ENCODE peak calls at places on chromosomes 13 and 19, in eight cellular contexts. B, C, Z, W, H, S, I and K are unnamed samples.

GRCh38 chr13:94031609-94032008 is 447.9 kb downstream of the DCT start:
- DNase-seq in B (no peak), S (no peak), W (no peak), I (no peak), H (no peak), C (no peak), Z (no peak), K (no peak)

GRCh38 chr13:20714563-20715339 is 11.3 kb downstream of the IL17D start:
- DNase-seq in C (no peak), W (no peak), B (no peak), S (no peak), I (no peak), Z (no peak), H (no peak), K (no peak)

GRCh38 chr13:62293081-62293480 is 877.4 kb upstream of the PCDH20 start:
- DNase-seq in Z (no peak), H (no peak), W (no peak), S (no peak), C (no peak), I (no peak), B (no peak), K (no peak)

GRCh38 chr13:54150851-54151250 is 1122.2 kb downstream of the OLFM4 start:
- DNase-seq in Z (peak), I (no peak), W (no peak), H (no peak), B (no peak), S (no peak), C (no peak), K (no peak)

GRCh38 chr19:676343-677105 is at the start of gene FSTL3:
- DNase-seq in S (no peak), H (no peak), I (no peak), B (no peak), W (no peak), C (no peak), Z (no peak), K (peak)

GRCh38 chr13:40652588-40652940 is 13.9 kb downstream of the FOXO1 start:
- DNase-seq in H (no peak), S (no peak), C (no peak), Z (peak), W (no peak), I (no peak), B (no peak), K (no peak)

GRCh38 chr13:41241626-41242025 is 21.8 kb downstream of the MTRF1 start:
- DNase-seq in I (no peak), C (no peak), H (no peak), B (no peak), Z (no peak), W (no peak), S (no peak), K (no peak)

GRCh38 chr19:48330012-48330681 is 4.8 kb downstream of the EMP3 start:
- DNase-seq in H (peak), C (peak), Z (peak), S (peak), I (peak), B (peak), W (no peak), K (no peak)

GRCh38 chr19:55640577-55641375 is at the start of gene ZNF580:
- DNase-seq in C (peak), I (peak), S (peak), W (no peak), H (no peak), B (peak), Z (peak), K (no peak)

GRCh38 chr19:16659832-16660708 is at the start of gene SMIM7:
- DNase-seq in H (peak), Z (peak), B (peak), I (peak), C (peak), S (peak), W (peak), K (peak)

GRCh38 chr19:16657384-16657783 is 2.6 kb downstream of the SMIM7 start:
- DNase-seq in W (no peak), H (no peak), S (no peak), Z (no peak), B (no peak), C (no peak), I (no peak), K (no peak)

GRCh38 chr19:16660763-16661479 is at the start of gene TMEM38A:
- DNase-seq in H (no peak), C (peak), S (peak), B (peak), Z (peak), I (peak), W (no peak), K (peak)

GRCh38 chr19:16659464-16659831 is 496 bp downstream of the SMIM7 start:
- DNase-seq in B (no peak), H (no peak), Z (no peak), C (peak), I (no peak), W (no peak), S (no peak), K (no peak)

GRCh38 chr19:16661480-16662034 is 618 bp downstream of the TMEM38A start:
- DNase-seq in H (no peak), Z (peak), S (peak), W (no peak), I (peak), B (no peak), C (peak), K (peak)
- TF ChIP-seq POLR2AphosphoS5 in H (peak), Z (no peak), S (no peak), W (peak), I (peak), B (no peak), C (no peak), K (no peak)

DNA sequence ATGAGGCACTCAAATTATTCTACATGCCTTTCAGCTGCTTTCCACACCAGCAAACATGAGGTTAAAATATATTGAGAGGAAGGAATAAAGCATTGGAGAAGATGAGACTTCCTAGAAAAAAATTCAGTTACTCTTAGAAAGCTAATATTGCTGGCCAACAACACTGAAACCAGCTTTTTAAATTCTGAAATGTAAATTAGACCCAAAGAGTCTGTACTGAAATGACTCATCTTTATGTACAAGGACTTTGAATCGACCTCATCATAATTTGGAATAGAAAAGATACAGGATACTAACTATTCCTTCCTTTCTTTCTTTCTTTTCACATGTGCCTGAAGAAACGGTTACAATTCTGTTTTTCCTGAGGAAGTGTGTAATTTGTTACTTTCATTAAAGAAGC is 6.5 kb upstream of the HSPH1 start:
- DNase-seq in S (no peak), I (no peak), B (no peak), C (no peak), W (no peak), H (no peak), Z (no peak), K (no peak)
- TF ChIP-seq POLR2AphosphoS5 in S (no peak), I (no peak), B (no peak), C (no peak), W (no peak), H (no peak), Z (no peak), K (no peak)

GRCh38 chr13:74556002-74556551 is 421.9 kb upstream of the KLF12 start:
- DNase-seq in S (no peak), C (no peak), H (no peak), B (no peak), I (no peak), Z (no peak), W (no peak), K (no peak)

GRCh38 chr13:74554581-74555290 is 420.5 kb upstream of the KLF12 start:
- DNase-seq in C (no peak), S (no peak), W (no peak), Z (no peak), B (no peak), H (no peak), I (no peak), K (no peak)

GRCh38 chr13:74557870-74558269 is 423.7 kb upstream of the KLF12 start:
- DNase-seq in H (no peak), B (no peak), S (no peak), W (no peak), C (no peak), Z (no peak), I (no peak), K (no peak)

GRCh38 chr13:74560325-74560724 is 426.1 kb upstream of the KLF12 start:
- DNase-seq in W (no peak), C (no peak), S (no peak), I (no peak), Z (no peak), H (peak), B (no peak), K (no peak)

GRCh38 chr13:74555291-74556001 is 421.2 kb upstream of the KLF12 start:
- DNase-seq in C (no peak), S (no peak), I (no peak), Z (no peak), H (no peak), W (no peak), B (no peak), K (no peak)
- TF ChIP-seq POLR2AphosphoS5 in C (no peak), S (no peak), I (no peak), Z (no peak), H (no peak), W (no peak), B (no peak), K (no peak)

DNA sequence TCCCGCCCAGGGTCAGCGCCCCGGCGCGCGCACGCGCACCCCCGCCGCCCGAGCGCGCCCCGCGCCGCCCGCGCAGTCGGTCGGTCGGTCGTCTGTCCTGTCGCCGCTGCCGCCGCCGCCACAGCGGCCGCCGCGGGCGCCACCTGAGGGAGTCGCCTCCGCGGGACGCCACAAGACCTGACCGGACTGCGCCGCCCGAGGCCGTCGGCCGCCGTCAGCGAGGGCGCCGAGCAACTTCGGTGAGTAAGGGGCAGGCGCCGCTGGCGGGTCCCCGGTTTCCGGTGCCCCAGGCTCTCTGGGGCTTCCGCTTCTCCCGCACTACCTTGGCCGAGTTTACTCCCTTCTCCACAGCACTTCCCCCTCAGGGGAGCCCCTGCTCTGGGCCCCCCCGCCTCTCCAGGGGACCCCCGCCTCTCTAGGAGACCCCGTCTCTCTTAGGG is 19.6 kb upstream of the GATAD2A start:
- DNase-seq in H (no peak), B (peak), S (no peak), Z (peak), I (no peak), W (no peak), C (no peak), K (peak)
- TF ChIP-seq POLR2AphosphoS5 in H (peak), B (no peak), S (no peak), Z (no peak), I (peak), W (no peak), C (no peak), K (no peak)

GRCh38 chr19:52689804-52690394 is 44.9 kb downstream of the ZNF611 start:
- DNase-seq in H (no peak), S (peak), C (peak), B (peak), Z (peak), I (peak), W (peak), K (peak)

GRCh38 chr19:52692431-52693008 is 42.3 kb downstream of the ZNF611 start:
- DNase-seq in Z (no peak), S (no peak), H (no peak), I (no peak), W (no peak), B (no peak), C (no peak), K (no peak)

GRCh38 chr19:52691215-52691610 is 43.6 kb downstream of the ZNF611 start:
- DNase-seq in I (no peak), C (no peak), H (no peak), W (no peak), Z (peak), S (no peak), B (no peak), K (no peak)

GRCh38 chr19:52691737-52692136 is 43.1 kb downstream of the ZNF611 start:
- DNase-seq in H (peak), W (no peak), Z (no peak), C (no peak), S (no peak), B (no peak), I (no peak), K (no peak)

GRCh38 chr19:52690395-52691214 is 44.2 kb downstream of the ZNF611 start:
- DNase-seq in B (peak), C (peak), I (peak), Z (peak), H (peak), S (peak), W (peak), K (peak)
- TF ChIP-seq POLR2AphosphoS5 in B (peak), C (peak), I (peak), Z (peak), H (peak), S (peak), W (peak), K (no peak)

DNA sequence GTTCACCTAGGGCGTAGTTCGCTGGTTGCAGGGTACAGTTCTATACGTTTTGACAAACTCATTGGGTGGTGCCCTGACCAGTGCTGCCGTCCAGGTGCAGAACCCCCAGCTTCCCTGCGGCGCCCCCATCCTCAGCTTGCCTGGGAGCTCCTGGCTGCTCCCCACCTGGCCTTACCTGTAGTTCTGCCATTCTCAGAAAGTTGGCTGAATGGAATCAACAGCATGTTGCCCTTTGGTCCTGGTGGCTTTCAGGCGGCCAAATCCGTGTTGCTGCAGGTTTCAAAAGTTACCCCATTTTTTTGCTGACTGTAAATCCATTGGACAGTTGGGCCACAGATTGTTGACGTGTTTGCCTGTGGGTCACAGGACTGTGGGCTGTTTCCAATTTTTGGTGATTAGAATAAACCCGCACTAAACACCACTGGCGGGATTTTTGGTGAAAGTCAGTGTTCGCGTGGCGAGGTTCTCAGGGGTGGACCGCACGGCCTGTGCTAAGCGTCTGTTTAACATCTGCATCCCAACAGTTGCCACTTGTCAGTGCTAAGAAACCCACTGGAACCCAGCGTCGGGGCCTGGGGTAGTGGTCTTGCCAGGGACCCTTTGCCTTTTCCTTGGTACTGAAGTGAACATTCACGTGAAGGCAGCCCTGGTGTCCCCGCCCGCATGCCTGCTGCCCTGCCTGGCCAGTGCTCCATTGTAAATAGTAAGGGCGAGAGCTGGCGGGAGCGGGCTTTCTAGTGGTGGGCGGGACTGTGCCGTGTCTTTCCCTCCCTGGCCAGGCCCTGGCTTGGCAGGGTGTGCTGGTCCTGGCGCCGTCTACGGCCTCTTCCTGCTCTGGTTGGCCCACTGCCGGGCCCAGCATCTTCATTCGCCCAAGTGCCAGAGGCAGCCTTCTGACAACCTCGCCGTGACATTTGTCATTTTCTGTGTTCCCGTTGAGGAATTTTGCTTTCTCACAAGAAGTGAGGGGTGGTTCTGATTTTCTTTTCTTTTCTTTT is 3.3 kb downstream of the DOT1L start:
- DNase-seq in S (peak), C (peak), Z (peak), W (no peak), H (no peak), B (peak), I (no peak), K (peak)
- TF ChIP-seq POLR2AphosphoS5 in S (peak), C (peak), Z (no peak), W (peak), H (peak), B (peak), I (no peak), K (peak)

GRCh38 chr13:51995677-51996551 is 15.3 kb downstream of the ATP7B start:
- DNase-seq in I (no peak), C (peak), S (peak), Z (peak), B (no peak), H (no peak), W (no peak), K (no peak)
- TF ChIP-seq POLR2AphosphoS5 in I (no peak), C (peak), S (no peak), Z (no peak), B (no peak), H (no peak), W (no peak), K (no peak)

GRCh38 chr13:113748862-113749451 is 10.1 kb upstream of the TMEM255B start:
- DNase-seq in B (peak), C (no peak), Z (no peak), I (no peak), S (no peak), H (no peak), W (no peak), K (peak)

GRCh38 chr13:113748101-113748861 is 10.7 kb upstream of the TMEM255B start:
- DNase-seq in C (no peak), I (no peak), W (no peak), B (peak), S (no peak), Z (no peak), H (no peak), K (no peak)

GRCh38 chr13:113746143-113746525 is 12.9 kb upstream of the TMEM255B start:
- DNase-seq in Z (peak), C (no peak), B (no peak), H (no peak), S (peak), I (no peak), W (no peak), K (no peak)

GRCh38 chr13:113746671-113747070 is 12.4 kb upstream of the TMEM255B start:
- DNase-seq in I (no peak), W (no peak), H (no peak), S (no peak), Z (no peak), C (no peak), B (peak), K (no peak)

GRCh38 chr13:113747291-113747833 is 11.7 kb upstream of the TMEM255B start:
- DNase-seq in H (no peak), Z (no peak), C (no peak), B (peak), S (no peak), I (no peak), W (no peak), K (no peak)
- TF ChIP-seq POLR2AphosphoS5 in H (no peak), Z (no peak), C (no peak), B (peak), S (no peak), I (no peak), W (no peak), K (no peak)

DNA sequence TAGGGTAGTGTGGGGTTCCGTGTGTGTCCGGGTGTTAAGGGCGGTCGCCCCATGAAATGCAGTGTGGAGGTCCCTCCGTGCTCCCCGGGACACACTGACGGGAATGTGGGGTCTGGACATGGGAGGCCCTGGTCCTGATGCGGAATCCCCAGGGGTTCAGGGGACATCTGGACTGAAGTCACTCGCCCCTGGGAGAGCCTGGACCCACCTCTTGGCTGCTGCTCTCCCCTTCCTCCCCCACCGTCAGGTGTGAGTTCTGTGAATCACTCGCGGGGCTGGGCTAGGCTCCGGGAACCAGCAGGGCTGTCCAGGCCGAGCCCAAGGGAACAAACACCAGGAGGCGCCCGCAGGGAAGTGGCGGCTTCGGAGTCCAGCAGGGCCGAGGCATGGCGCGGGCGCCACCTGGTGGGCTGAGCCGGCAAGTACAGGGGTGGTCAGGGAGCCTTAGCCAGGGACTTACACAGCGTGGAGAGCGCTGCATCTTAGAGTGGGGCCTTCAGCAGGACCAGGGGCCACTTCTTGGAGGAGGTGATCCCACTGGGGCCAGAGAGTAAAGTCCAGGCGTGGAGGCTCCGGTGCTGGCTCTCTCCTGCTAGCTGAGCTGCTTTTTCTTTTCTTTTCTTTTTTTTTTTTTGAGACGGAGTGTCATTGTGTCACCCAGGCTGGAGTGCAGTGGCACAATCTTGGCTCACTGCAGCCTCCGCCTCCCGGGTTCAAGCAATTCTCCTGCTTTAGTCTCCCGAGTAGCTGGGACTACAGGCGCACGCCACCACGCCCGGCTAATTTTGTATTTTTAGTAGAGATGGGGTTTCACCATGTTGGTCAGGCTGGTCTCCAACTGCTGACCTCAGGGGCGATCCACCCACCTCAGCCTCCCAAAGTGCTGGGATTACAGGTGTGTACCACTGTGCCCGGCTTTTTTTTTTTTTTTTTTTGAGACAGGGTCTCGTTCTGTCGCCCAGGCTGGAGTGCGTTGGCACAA is 20.1 kb downstream of the WTIP start:
- DNase-seq in S (peak), H (peak), W (peak), Z (peak), I (peak), C (peak), B (peak), K (peak)
- TF ChIP-seq POLR2AphosphoS5 in S (no peak), H (no peak), W (peak), Z (no peak), I (no peak), C (no peak), B (peak), K (no peak)